ENCODE peak calls at places on chromosomes 3 and 15, in four cellular contexts. G, N, A and D are unnamed samples.

GRCh38 chr15:56916825-56917477 is 1.5 kb upstream of the TCF12 start:
- DNase-seq in N (no peak), A (no peak), G (peak; percentile 8), D (no peak)

GRCh38 chr15:77342767-77343166 is 77.1 kb downstream of the PEAK1 start:
- DNase-seq in G (no peak), N (no peak), A (no peak), D (no peak)

GRCh38 chr15:27592036-27592725 is 506.9 kb downstream of the OCA2 start:
- DNase-seq in A (no peak), N (peak; percentile 35), G (peak; percentile 6), D (no peak)

GRCh38 chr15:63389902-63390301 is 8.3 kb upstream of the CA12 start:
- DNase-seq in A (peak; percentile 10), N (no peak), G (no peak), D (no peak)

GRCh38 chr15:25762015-25762662 is 101.0 kb downstream of the ATP10A start:
- DNase-seq in N (no peak), G (peak; percentile 46), A (no peak), D (no peak)

GRCh38 chr3:66938338-66938963 is 59.7 kb upstream of the KBTBD8 start:
- DNase-seq in A (peak; percentile 73), G (peak; percentile 67), N (peak; percentile 83), D (peak; percentile 34)

GRCh38 chr3:194756460-194757355 is 71.0 kb downstream of the FAM43A start:
- DNase-seq in G (no peak), N (peak; percentile 30), A (no peak), D (no peak)

GRCh38 chr15:64009798-64010241 is 36.5 kb downstream of the DAPK2 start:
- DNase-seq in G (no peak), N (no peak), A (peak; percentile 46), D (no peak)

GRCh38 chr3:36874351-36874874 is 70.4 kb downstream of the TRANK1 start:
- DNase-seq in N (no peak), G (no peak), A (no peak), D (no peak)

GRCh38 chr3:180447156-180447555 is 154.8 kb upstream of the TTC14 start:
- DNase-seq in A (no peak), G (no peak), N (no peak), D (no peak)

GRCh38 chr3:111218615-111219014 is 147.0 kb downstream of the NECTIN3 start:
- DNase-seq in G (no peak), N (no peak), A (no peak), D (no peak)

GRCh38 chr3:134201201-134202130 is 49.2 kb downstream of the RYK start:
- DNase-seq in G (no peak), N (no peak), A (no peak), D (no peak)

GRCh38 chr3:179323197-179323901 is 518 bp downstream of the ZNF639 start:
- DNase-seq in G (peak; percentile 85), N (peak; percentile 75), A (peak; percentile 79), D (peak; percentile 77)

GRCh38 chr15:70494529-70494860 is 268.9 kb downstream of the UACA start:
- DNase-seq in N (no peak), A (peak; percentile 33), G (no peak), D (no peak)

GRCh38 chr3:197468167-197468566 is 87.6 kb downstream of the BDH1 start:
- DNase-seq in N (no peak), G (no peak), A (no peak), D (no peak)

GRCh38 chr3:52532517-52532837 is 1.2 kb downstream of the NT5DC2 start:
- DNase-seq in A (peak; percentile 58), N (no peak), G (peak; percentile 74), D (peak; percentile 59)

GRCh38 chr3:7658294-7658693 is 797.4 kb downstream of the GRM7 start:
- DNase-seq in A (no peak), N (no peak), G (no peak), D (no peak)

GRCh38 chr3:184805351-184806038 is 6.5 kb upstream of the VPS8 start:
- DNase-seq in N (peak; percentile 80), A (no peak), G (peak; percentile 76), D (no peak)

GRCh38 chr15:56052389-56053045 is 59.1 kb upstream of the NEDD4 start:
- DNase-seq in G (peak; percentile 48), N (peak; percentile 67), A (peak; percentile 60), D (peak; percentile 54)

GRCh38 chr3:123774474-123774873 is 109.7 kb downstream of the MYLK start:
- DNase-seq in A (no peak), N (no peak), G (no peak), D (no peak)

GRCh38 chr15:81312790-81313543 is 11.0 kb downstream of the STARD5 start:
- DNase-seq in N (no peak), G (peak; percentile 87), A (no peak), D (no peak)

DNA sequence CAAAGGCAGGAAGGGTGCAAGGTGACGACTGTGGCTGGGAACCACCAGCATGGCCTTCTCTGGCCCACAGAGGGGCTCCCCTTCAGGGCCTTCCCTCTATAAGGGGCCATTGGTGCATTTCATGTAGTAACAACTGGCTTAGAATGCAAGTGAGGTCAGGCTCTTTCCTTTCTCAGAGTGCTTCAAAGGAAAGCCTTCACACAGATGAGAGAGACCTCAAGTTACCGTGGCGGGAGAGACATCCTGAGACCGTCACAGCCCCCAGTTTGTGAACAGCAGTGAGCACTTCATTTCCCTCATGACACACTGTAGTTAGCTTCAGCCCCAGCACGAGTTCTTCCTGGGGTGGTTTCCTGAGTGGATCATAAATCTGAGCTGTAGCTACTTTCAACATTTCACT is 96.6 kb upstream of the LIMD1 start:
- DNase-seq in N (no peak), A (no peak), G (no peak), D (no peak)
- TF ChIP-seq CTCF in N (no peak), A (no peak), G (no peak), D (no peak)

DNA sequence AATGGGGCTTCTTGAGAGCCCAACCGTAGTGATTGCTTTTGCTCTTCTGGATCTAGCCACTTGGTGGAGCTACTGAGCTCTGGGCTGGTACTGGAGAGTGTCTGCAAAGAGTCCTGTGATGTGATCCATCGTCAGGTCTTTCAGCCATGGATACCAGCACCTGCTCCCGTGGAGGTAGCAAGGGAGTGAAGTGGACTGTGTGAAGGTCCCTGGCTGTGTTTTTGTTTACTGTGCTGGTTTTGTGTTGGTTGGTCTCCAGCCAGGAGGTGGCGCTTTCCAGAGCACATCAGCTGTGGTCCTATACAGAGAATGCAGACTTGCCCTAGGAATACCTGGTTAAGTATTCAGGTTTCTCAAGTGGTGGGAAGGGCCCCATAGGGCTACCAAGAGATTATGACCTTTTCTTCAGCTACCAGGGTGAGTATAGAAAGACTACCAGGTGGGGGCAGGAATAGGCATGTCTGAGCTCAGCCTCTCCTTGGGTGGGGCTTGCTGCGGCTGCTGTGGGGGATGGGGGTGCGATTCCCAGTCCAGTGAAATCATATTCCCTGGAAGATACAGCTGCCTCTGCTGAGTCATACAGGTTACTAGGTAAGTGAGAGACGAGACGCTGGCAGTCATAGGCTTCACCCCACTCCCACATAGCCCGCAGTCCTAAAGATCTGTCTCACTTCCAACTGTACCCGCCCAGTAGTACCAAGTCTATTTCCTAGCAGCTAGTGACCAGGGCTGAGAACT is 733.7 kb downstream of the ZNF385D start:
- DNase-seq in N (no peak), A (no peak), G (peak; percentile 15), D (no peak)
- TF ChIP-seq CTCF in N (peak; percentile 20), A (peak; percentile 71), G (peak; percentile 42), D (peak; percentile 24)

GRCh38 chr3:11220230-11220629 is 52.0 kb upstream of the ATG7 start:
- DNase-seq in N (no peak), A (no peak), G (no peak), D (no peak)

GRCh38 chr3:11224010-11224409 is 48.2 kb upstream of the ATG7 start:
- DNase-seq in G (no peak), N (no peak), A (no peak), D (no peak)

GRCh38 chr3:11226042-11226370 is 46.2 kb upstream of the ATG7 start:
- DNase-seq in G (no peak), A (no peak), N (no peak), D (no peak)

GRCh38 chr3:11224870-11225251 is 47.3 kb upstream of the ATG7 start:
- DNase-seq in G (no peak), N (no peak), A (no peak), D (no peak)

GRCh38 chr3:11221818-11222217 is 50.4 kb upstream of the ATG7 start:
- DNase-seq in A (no peak), G (no peak), N (no peak), D (no peak)
- TF ChIP-seq CTCF in A (peak; percentile 28), G (no peak), N (no peak), D (no peak)

GRCh38 chr3:130088061-130088460 is 6.4 kb downstream of the ALG1L2 start:
- DNase-seq in G (no peak), N (no peak), A (no peak), D (no peak)
- TF ChIP-seq CTCF in G (no peak), N (no peak), A (no peak), D (no peak)

GRCh38 chr15:72339777-72340177 is 19.8 kb upstream of the CELF6 start:
- DNase-seq in N (no peak), A (no peak), G (peak; percentile 19), D (no peak)

GRCh38 chr15:72340366-72340765 is 20.4 kb upstream of the CELF6 start:
- DNase-seq in A (no peak), N (no peak), G (no peak), D (no peak)

GRCh38 chr15:72342385-72342784 is 22.4 kb upstream of the CELF6 start:
- DNase-seq in N (peak; percentile 40), A (peak; percentile 39), G (peak; percentile 58), D (no peak)

GRCh38 chr15:72338617-72339321 is 18.8 kb upstream of the CELF6 start:
- DNase-seq in G (peak; percentile 39), N (no peak), A (no peak), D (no peak)

GRCh38 chr15:72341361-72341760 is 21.4 kb upstream of the CELF6 start:
- DNase-seq in A (no peak), G (no peak), N (peak; percentile 63), D (no peak)
- TF ChIP-seq CTCF in A (peak; percentile 15), G (no peak), N (peak; percentile 26), D (no peak)

DNA sequence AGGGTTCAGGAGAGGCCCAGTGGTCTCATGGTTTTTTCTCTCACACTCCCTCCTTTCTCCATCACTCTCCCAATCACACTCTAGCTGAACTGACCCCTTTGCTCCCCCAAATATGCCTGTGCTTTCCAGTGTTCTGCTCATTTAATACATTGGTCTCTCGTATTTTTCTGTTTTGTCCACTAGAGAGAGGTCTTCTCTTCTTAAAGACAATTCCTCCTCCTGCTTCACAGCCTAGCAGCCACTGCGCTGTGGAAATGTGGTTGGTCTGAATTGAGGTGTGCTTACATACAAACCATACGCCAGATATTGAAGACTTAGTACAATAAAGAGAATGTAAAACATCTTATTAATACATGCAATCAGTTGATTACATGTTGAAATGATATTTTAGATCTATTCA is 60.6 kb upstream of the XCR1 start:
- DNase-seq in N (no peak), A (peak; percentile 23), G (peak; percentile 83), D (peak; percentile 13)
- TF ChIP-seq CTCF in N (peak; percentile 41), A (peak; percentile 60), G (peak; percentile 39), D (peak; percentile 32)